ENCODE peak calls at places on chromosomes 1 and 21, in six cellular contexts. Z, F, K, A, D and M are unnamed samples. For H3K4me1, the result is how much of the 10 kb centered on the place peaks cover.

GRCh38 chr1:226519135-226519534 is 29.4 kb upstream of the STUM start:
- DNase-seq in F (no peak), K (no peak), Z (no peak), A (no peak), D (no peak), M (no peak)

GRCh38 chr1:206909883-206910318 is 11.8 kb downstream of the FCMR start:
- DNase-seq in A (no peak), D (no peak), F (no peak), Z (no peak), K (no peak), M (no peak)

GRCh38 chr1:20494609-20495311 is 8.8 kb upstream of the CAMK2N1 start:
- DNase-seq in K (no peak), Z (peak), A (no peak), F (no peak), D (peak), M (no peak)

GRCh38 chr1:149936992-149937705 is 470 bp upstream of the MTMR11 start:
- DNase-seq in F (no peak), Z (peak), K (no peak), A (peak), D (peak), M (no peak)

GRCh38 chr1:80882552-80882951 is 918.2 kb upstream of the ADGRL2 start:
- DNase-seq in K (no peak), F (no peak), A (no peak), Z (peak), D (peak), M (no peak)

GRCh38 chr1:241063281-241063680 is 293.7 kb downstream of the RGS7 start:
- DNase-seq in D (no peak), F (no peak), A (no peak), K (no peak), Z (no peak), M (no peak)

GRCh38 chr1:33298623-33299277 is 22.1 kb downstream of the A3GALT2 start:
- DNase-seq in A (peak), D (peak), K (peak), F (peak), Z (peak), M (peak)

GRCh38 chr21:34109075-34109474 is 35.7 kb downstream of the MRPS6 start:
- DNase-seq in Z (no peak), A (no peak), D (no peak), K (no peak), F (no peak), M (no peak)

GRCh38 chr1:25724986-25725385 is 75.0 kb upstream of the SELENON start:
- DNase-seq in K (no peak), A (no peak), F (no peak), D (no peak), Z (no peak), M (no peak)

GRCh38 chr1:7491089-7491817 is 279.8 kb upstream of the VAMP3 start:
- DNase-seq in Z (peak), A (no peak), D (peak), F (no peak), K (no peak), M (no peak)

GRCh38 chr1:109239580-109240068 is 9.7 kb upstream of the CELSR2 start:
- DNase-seq in A (no peak), K (no peak), F (no peak), D (peak), Z (peak), M (no peak)

GRCh38 chr1:32963746-32964460 is 706 bp downstream of the RNF19B start:
- DNase-seq in D (peak), F (peak), Z (peak), K (peak), A (peak), M (peak)

GRCh38 chr1:159009704-159010361 is at the start of gene IFI16:
- DNase-seq in D (peak), F (peak), Z (peak), K (no peak), A (peak), M (peak)

GRCh38 chr1:26490155-26490554 is 17.9 kb downstream of the HMGN2 start:
- DNase-seq in A (no peak), Z (no peak), K (no peak), D (no peak), F (no peak), M (no peak)

GRCh38 chr1:93749894-93750301 is 68.3 kb upstream of the BCAR3 start:
- DNase-seq in D (peak), K (no peak), Z (no peak), F (no peak), A (no peak), M (no peak)

GRCh38 chr1:200043330-200043668 is 15.8 kb downstream of the NR5A2 start:
- DNase-seq in Z (peak), A (no peak), K (no peak), F (no peak), D (no peak), M (no peak)

GRCh38 chr1:204323887-204324286 is 35.8 kb downstream of the PLEKHA6 start:
- DNase-seq in A (no peak), F (no peak), Z (peak), K (no peak), D (peak), M (no peak)

GRCh38 chr1:231566468-231566867 is 38.0 kb downstream of the TSNAX start:
- DNase-seq in A (no peak), K (no peak), F (no peak), D (no peak), Z (no peak), M (no peak)

GRCh38 chr1:34549199-34549598 is 205.6 kb upstream of the GJB5 start:
- DNase-seq in Z (no peak), F (no peak), K (no peak), A (peak), D (no peak), M (no peak)

GRCh38 chr1:30035522-30036228 is 687.7 kb downstream of the MATN1 start:
- DNase-seq in Z (no peak), K (no peak), A (no peak), F (no peak), D (no peak), M (no peak)

GRCh38 chr1:159177273-159177907 is 6.0 kb downstream of the CADM3 start:
- DNase-seq in F (peak), K (no peak), Z (peak), A (peak), D (peak), M (no peak)

GRCh38 chr1:8671313-8671917 is 146.0 kb downstream of the RERE start:
- DNase-seq in Z (peak), D (peak), A (no peak), K (no peak), F (peak), M (no peak)

GRCh38 chr1:184838374-184838995 is 83.8 kb upstream of the EDEM3 start:
- DNase-seq in A (peak), D (peak), Z (peak), F (no peak), K (no peak), M (no peak)

GRCh38 chr1:9589144-9589718 is 520 bp downstream of the TMEM201 start:
- DNase-seq in K (peak), D (peak), F (peak), A (peak), Z (peak), M (peak)

GRCh38 chr1:26350701-26351590 is 3.0 kb downstream of the CRYBG2 start:
- DNase-seq in D (peak), F (no peak), K (no peak), Z (no peak), A (peak), M (no peak)

GRCh38 chr1:119982006-119982405 is 85.7 kb upstream of the ADAM30 start:
- DNase-seq in D (peak), A (no peak), Z (no peak), K (no peak), F (no peak), M (no peak)

GRCh38 chr21:34630536-34631143 is 15.7 kb upstream of the RCAN1 start:
- DNase-seq in K (no peak), A (no peak), D (peak), Z (peak), F (peak), M (peak)

GRCh38 chr1:232531291-232531690 is 98.6 kb downstream of the SIPA1L2 start:
- DNase-seq in Z (no peak), K (no peak), D (no peak), A (no peak), F (no peak), M (no peak)

GRCh38 chr1:237124856-237125462 is 83.0 kb downstream of the RYR2 start:
- DNase-seq in A (no peak), D (peak), K (no peak), F (no peak), Z (peak), M (no peak)

GRCh38 chr21:38236232-38236631 is 20.6 kb upstream of the KCNJ15 start:
- DNase-seq in A (no peak), D (no peak), Z (no peak), K (no peak), F (no peak), M (no peak)

GRCh38 chr1:210072129-210072528 is 134.1 kb downstream of the SYT14 start:
- DNase-seq in Z (no peak), D (no peak), K (no peak), F (no peak), A (no peak), M (no peak)

GRCh38 chr1:63624911-63625310 is 31.7 kb downstream of the PGM1 start:
- DNase-seq in F (no peak), Z (peak), D (peak), K (no peak), A (no peak), M (no peak)

GRCh38 chr1:211127166-211127565 is 6.8 kb downstream of the KCNH1 start:
- DNase-seq in A (no peak), Z (no peak), K (no peak), F (no peak), D (no peak), M (no peak)

GRCh38 chr1:145730467-145730866 is 11.2 kb downstream of the CD160 start:
- DNase-seq in F (no peak), D (no peak), Z (no peak), K (no peak), A (no peak), M (no peak)
- H3K27ac ChIP-seq in F (no peak), D (no peak), Z (no peak), K (no peak), A (no peak), M (no peak)

GRCh38 chr1:97845805-97846204 is 75.0 kb downstream of the DPYD start:
- DNase-seq in A (no peak), F (no peak), D (no peak), K (no peak), Z (no peak), M (no peak)

GRCh38 chr1:97849350-97850339 is 71.2 kb downstream of the DPYD start:
- DNase-seq in Z (peak), A (no peak), K (no peak), D (peak), F (no peak), M (no peak)

GRCh38 chr1:97841369-97841768 is 79.5 kb downstream of the DPYD start:
- DNase-seq in Z (no peak), F (no peak), D (no peak), A (no peak), K (no peak), M (no peak)

DNA sequence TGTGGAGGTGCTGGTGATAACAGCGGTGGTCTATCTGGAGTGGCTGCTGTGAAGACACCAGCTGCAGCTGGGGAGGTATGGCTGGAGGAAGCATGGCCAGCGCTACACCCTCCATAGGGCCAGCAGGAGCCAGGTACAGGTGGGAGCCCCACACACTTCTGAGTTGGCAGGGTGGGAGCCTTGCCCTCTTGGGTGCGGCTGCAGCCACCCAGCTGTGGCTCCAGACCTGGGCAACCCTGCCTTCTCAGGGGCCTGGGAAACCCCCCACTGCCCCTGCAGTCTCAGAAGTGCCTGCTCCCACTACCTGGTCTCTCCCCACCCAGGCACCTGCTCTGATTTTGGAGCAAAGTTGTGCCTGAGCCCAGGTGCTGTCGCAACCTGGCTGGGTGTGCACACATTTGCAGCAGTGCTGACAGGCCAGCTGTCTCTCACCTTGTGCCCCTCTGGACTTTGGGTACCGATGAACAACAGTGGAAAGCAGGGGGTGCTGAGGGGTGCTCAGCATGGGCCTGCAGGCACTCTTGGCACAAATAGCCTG is 76.2 kb downstream of the DPYD start:
- DNase-seq in D (no peak), K (no peak), F (no peak), Z (no peak), A (no peak), M (no peak)
- H3K4me1 ChIP-seq in D (under half), K (under half), F (under half), Z (under half), A (under half), M (under half)

GRCh38 chr21:44740721-44741120 is 29.3 kb upstream of the TSPEAR start:
- DNase-seq in K (no peak), D (no peak), A (no peak), F (no peak), Z (no peak), M (no peak)

GRCh38 chr21:44742418-44743153 is 31.2 kb upstream of the TSPEAR start:
- DNase-seq in K (no peak), A (no peak), Z (peak), F (peak), D (peak), M (no peak)

GRCh38 chr21:44739316-44739715 is 27.9 kb upstream of the TSPEAR start:
- DNase-seq in Z (no peak), K (no peak), D (no peak), A (no peak), F (no peak), M (no peak)

GRCh38 chr21:44738621-44739020 is 27.2 kb upstream of the TSPEAR start:
- DNase-seq in K (no peak), Z (no peak), A (no peak), F (no peak), D (no peak), M (no peak)

GRCh38 chr21:44741921-44742320 is 30.5 kb upstream of the TSPEAR start:
- DNase-seq in F (no peak), D (no peak), Z (no peak), A (no peak), K (no peak), M (no peak)
- H3K27ac ChIP-seq in F (no peak), D (no peak), Z (no peak), A (no peak), K (no peak), M (no peak)

DNA sequence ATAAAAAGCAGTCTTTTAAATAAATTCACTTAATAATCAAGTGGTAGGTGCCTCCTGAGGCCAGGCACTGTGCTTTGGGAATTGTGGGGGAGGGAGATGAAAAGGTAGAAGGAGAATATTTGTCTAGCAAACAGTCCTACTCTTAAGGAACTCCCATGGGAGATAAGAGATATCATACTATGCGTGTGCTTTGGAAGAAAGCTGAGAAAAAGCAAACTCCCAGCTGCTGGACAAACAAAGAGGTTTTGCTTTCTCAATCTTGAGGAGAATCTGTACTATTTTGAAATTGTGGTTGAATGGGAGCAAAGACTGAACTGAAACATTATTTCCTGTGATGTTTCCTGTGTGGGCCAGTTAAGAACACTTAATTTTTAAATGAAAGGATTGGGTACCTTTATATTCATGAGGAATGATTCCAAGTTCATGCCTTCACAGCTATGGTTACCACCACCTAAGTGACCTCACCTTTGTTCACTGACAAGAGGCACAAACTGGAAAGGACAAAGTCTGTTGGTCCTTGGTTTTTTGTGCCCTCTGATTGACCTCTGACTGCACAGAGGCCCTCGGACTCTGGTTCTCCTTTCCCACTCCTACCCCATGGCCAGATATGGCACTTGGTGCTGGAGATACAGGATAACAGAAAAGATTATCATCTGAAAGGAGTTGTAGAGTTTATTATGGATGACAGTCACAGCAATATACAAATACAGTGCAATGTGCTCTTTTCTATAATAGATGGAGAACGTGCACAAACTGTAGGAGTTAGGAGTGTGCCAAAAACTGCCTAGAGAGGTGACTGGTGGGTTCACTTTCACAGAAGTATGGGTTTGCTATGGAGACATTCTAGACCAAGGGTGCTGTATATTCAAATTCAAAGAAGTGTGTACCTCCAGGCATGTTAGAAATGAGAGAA is 1.6 kb downstream of the CD53 start:
- DNase-seq in A (no peak), D (peak), Z (no peak), F (no peak), K (no peak), M (no peak)
- H3K4me1 ChIP-seq in A (under half), D (under half), Z (under half), F (half or more), K (under half), M (half or more)

GRCh38 chr1:58921751-58922150 is 137.9 kb upstream of the JUN start:
- DNase-seq in K (no peak), F (no peak), A (no peak), D (no peak), Z (no peak), M (no peak)

GRCh38 chr1:58923090-58923470 is 139.2 kb upstream of the JUN start:
- DNase-seq in A (no peak), Z (no peak), F (no peak), D (no peak), K (no peak), M (no peak)

GRCh38 chr1:58924016-58924565 is 140.2 kb upstream of the JUN start:
- DNase-seq in F (no peak), K (no peak), D (no peak), A (no peak), Z (no peak), M (no peak)

GRCh38 chr1:58921342-58921741 is 137.5 kb upstream of the JUN start:
- DNase-seq in Z (no peak), A (no peak), F (no peak), D (no peak), K (no peak), M (no peak)

GRCh38 chr1:58922302-58923089 is 138.6 kb upstream of the JUN start:
- DNase-seq in Z (peak), F (peak), K (peak), A (peak), D (peak), M (peak)
- H3K27ac ChIP-seq in Z (no peak), F (peak), K (peak), A (peak), D (peak), M (no peak)

GRCh38 chr1:201511925-201512539 is 5.1 kb upstream of the CSRP1 start:
- DNase-seq in K (peak), F (no peak), Z (no peak), A (peak), D (peak), M (no peak)

GRCh38 chr1:201508809-201509208 is 1.9 kb upstream of the CSRP1 start:
- DNase-seq in K (no peak), D (no peak), A (no peak), F (no peak), Z (no peak), M (no peak)

GRCh38 chr1:201511396-201511795 is 4.5 kb upstream of the CSRP1 start:
- DNase-seq in F (no peak), Z (no peak), A (no peak), D (no peak), K (no peak), M (no peak)

GRCh38 chr1:201510734-201511133 is 3.8 kb upstream of the CSRP1 start:
- DNase-seq in K (no peak), Z (no peak), D (no peak), F (no peak), A (no peak), M (no peak)

GRCh38 chr1:201509601-201510374 is 2.9 kb upstream of the CSRP1 start:
- DNase-seq in D (no peak), F (no peak), K (no peak), A (no peak), Z (no peak), M (no peak)
- H3K4me1 ChIP-seq in D (under half), F (under half), K (half or more), A (under half), Z (under half), M (under half)

GRCh38 chr1:182552527-182552926 is 36.5 kb downstream of the RNASEL start:
- DNase-seq in D (no peak), A (no peak), F (no peak), Z (no peak), K (no peak), M (no peak)

GRCh38 chr1:182549811-182550210 is 39.2 kb downstream of the RNASEL start:
- DNase-seq in D (no peak), Z (no peak), F (no peak), A (no peak), K (no peak), M (no peak)

GRCh38 chr1:182561432-182561831 is 27.6 kb downstream of the RNASEL start:
- DNase-seq in A (no peak), Z (no peak), K (no peak), D (no peak), F (no peak), M (no peak)

GRCh38 chr1:182556279-182556678 is 32.8 kb downstream of the RNASEL start:
- DNase-seq in Z (no peak), K (no peak), A (no peak), D (no peak), F (no peak), M (no peak)

GRCh38 chr1:182555493-182555892 is 33.6 kb downstream of the RNASEL start:
- DNase-seq in A (no peak), K (no peak), D (no peak), F (no peak), Z (no peak), M (no peak)
- H3K27ac ChIP-seq in A (no peak), K (no peak), D (no peak), F (no peak), Z (no peak), M (no peak)